ENCODE peak calls at places on chromosomes 2 and 18, in four cellular contexts. W is neural progenitor cell, X is kidney, E is IMR-90. D is an unnamed sample.

GRCh38 chr18:27668126-27668525 is 483.0 kb upstream of the CHST9 start:
- DNase-seq in W (no peak), X (no peak), E (no peak), D (peak)

GRCh38 chr2:128833628-128834027 is 515.0 kb upstream of the HS6ST1 start:
- DNase-seq in W (no peak), X (no peak), E (no peak), D (no peak)

GRCh38 chr18:40485318-40485717 is 1469.7 kb upstream of the PIK3C3 start:
- DNase-seq in W (no peak), X (no peak), E (peak), D (peak)

GRCh38 chr2:121699421-121700328 is 37.0 kb downstream of the NIFK start:
- DNase-seq in W (no peak), X (peak), E (peak), D (peak)

GRCh38 chr18:37590346-37590745 is 24.7 kb upstream of the CELF4 start:
- DNase-seq in W (no peak), X (no peak), E (no peak), D (no peak)

GRCh38 chr2:241358470-241358869 is 2.4 kb downstream of the FARP2 start:
- DNase-seq in W (no peak), X (no peak), E (no peak), D (peak)

GRCh38 chr2:54984476-54984875 is 65.8 kb downstream of the RTN4 start:
- DNase-seq in W (no peak), X (no peak), E (no peak), D (peak)

GRCh38 chr2:70510213-70510820 is 43.3 kb downstream of the TGFA start:
- DNase-seq in W (no peak), X (no peak), E (no peak), D (no peak)

DNA sequence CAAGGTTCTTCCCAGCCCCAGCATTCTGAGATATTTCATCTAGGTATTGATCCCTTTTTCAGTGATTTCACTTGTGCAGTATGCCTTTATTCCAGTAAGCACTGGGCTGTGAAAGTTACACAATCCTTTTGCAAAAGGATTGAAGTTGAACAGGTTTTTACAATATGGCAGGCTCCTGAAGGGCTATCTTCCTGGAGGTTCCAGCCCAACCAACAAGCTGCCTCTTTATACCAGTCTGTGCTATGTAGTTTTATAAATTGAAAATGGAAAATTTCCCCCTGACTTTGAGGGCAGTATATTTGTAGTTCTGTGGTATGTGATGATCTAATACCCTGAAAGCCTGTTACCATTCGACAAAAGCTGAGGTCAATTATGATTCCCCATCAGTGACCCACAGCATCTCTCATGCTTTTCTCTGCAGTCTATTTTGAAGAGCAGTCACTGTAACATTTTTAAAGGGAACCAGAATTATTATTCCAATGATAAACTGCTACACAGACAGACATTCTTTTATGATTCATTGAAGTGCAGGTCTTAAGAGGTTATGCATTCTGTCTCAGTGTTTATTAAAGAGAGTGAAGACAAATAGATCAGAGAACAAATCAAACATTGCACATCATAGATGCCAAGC is 35.2 kb upstream of the STPG4 start:
- DNase-seq in W (no peak), X (no peak), E (peak), D (peak)
- H3K9ac ChIP-seq in W (no peak), X (no peak), E (no peak), D (peak)

GRCh38 chr2:44459754-44460153 is 98.0 kb downstream of the CAMKMT start:
- DNase-seq in W (peak), X (no peak), E (no peak), D (no peak)

GRCh38 chr2:44464437-44464836 is 102.7 kb downstream of the CAMKMT start:
- DNase-seq in W (no peak), X (no peak), E (no peak), D (no peak)

DNA sequence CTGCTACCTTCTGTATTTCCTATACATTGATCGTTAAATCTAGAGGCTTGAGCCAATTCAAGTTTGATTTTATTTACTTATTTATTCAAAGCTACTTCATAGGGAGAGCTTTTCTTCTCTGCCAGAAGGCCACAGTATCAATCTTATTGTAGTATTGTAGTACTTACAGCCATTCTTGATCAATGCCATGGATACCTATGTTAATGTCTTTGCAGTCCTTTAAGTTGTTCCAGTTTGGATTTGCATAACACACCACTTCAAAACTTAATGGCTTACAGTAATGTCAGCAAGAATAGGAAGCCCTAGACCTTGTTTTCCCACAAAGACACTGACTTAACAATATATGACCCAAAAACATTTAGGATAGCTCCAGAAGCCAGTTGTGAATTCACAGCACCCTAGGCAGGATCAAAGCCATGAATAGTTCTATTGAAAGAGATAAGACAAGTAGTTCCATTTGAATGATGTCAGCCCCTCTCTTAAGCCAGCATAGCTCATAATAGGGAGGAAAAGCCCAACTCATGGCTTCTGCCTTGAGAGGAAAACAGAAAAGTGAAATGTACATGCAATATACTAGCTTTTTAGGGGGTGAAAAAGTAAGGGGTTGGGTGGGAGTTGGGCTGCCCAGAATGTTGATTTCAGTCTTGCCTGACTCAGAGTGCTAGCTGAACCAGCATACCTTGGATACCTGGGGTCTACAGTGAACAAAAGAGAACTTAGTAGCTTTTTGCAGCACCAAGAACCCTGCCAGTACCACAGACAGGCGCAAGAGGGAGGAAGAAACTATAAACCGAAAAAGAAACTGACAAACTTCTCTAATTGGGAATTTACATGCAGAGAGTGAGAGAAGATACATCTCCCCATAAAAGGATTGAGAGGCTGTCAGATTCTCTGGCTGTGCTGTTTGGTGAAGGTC is 101.4 kb downstream of the CAMKMT start:
- DNase-seq in W (peak), X (no peak), E (no peak), D (no peak)
- H3K4me3 ChIP-seq in W (no peak), X (no peak), E (no peak), D (no peak)

DNA sequence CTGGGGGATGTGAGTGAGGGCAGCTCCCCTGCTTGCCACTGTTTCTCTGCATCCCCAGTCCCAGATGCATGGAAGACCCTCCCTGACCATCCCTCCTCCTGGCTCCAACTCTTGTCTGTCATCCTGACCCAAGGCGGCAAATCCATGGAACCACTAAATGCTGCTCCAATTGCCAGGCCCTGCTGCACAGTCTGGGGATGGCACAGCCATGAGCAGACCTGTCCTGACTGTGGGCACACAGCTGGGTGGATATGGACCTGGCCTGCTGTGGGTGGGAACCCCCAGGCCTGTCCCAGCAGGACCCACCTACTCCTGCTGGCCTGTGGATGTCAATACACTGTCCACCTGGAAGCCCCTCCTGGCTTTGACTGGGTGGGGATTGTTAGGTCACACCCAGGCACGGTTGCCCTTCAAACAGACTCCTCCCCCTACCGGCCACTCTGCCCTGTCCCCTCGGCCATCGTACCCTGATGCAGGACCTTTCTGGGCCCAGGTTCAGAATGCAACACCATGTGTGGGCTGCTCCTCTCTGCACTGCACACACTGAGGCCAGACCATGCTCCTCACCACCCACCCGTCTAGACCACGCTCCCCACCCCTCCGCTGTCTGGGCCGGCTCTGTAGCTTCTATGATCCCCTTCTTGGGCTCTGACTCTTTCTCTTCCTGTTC is 57.8 kb downstream of the INPP5D start:
- DNase-seq in W (no peak), X (no peak), E (no peak), D (no peak)
- H3K27ac ChIP-seq in W (no peak), X (no peak), E (no peak), D (no peak)

DNA sequence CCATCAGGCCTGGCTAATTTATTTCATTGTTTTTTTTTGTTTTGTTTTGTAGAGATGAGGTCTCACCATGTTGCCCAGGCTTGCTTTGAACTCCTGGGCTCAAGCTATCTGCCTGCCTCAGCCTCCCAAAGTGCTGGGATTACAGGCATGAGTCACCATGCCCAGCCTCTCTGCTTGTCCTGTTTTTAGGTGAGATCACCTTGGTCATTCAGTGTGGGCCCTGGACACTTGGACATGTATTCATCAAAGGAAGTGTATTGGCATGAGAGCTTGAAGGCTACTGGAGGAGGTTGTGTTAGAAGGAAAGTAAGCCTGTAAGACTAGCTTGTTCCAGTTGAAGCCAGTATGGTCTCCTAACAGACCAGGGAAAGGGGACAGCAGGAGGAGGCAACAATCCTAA is 229.2 kb upstream of the RGPD4 start:
- DNase-seq in W (no peak), X (no peak), E (no peak), D (no peak)
- H3K9ac ChIP-seq in W (no peak), X (no peak), E (no peak), D (no peak)

GRCh38 chr2:117557626-117558025 is 256.9 kb upstream of the DDX18 start:
- DNase-seq in W (no peak), X (no peak), E (no peak), D (no peak)
- H3K4me3 ChIP-seq in W (no peak), X (no peak), E (no peak), D (no peak)

DNA sequence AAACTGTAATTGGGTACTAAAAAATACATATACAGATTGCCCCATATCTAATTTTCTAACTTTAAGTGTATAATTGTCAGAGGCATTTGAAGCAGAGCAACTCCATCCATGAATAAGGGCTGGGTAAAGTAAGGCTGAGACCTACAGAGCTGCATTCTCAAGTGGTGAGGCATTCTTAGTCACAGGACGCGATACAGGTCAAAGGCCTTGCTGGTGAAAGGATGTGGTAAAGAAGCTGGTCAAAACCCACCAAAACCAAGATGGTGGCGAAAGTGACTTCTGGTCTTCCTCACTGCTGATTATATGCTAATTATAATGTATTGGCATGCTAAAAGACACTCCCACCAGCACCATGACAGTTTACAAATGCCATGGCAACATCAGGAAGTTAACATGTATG is 50.0 kb downstream of the SLC8A1 start:
- DNase-seq in W (no peak), X (no peak), E (peak), D (peak)
- H3K27ac ChIP-seq in W (no peak), X (no peak), E (no peak), D (peak)

D was measured in astrocyte.